ENCODE peak calls at places on chromosomes 2 and 18, in ten cellular contexts. C is transverse colon, E is IMR-90, D is right lobe of liver, L is K562, Q is tibial nerve, A is ovary, F is endothelial cell of umbilical vein, M is A549, X is uterus. H is an unnamed sample.

GRCh38 chr18:35572644-35573043 is 8.9 kb upstream of the GALNT1 start:
- DNase-seq in C (no peak), E (peak), D (no peak), L (no peak), Q (no peak), A (no peak), F (no peak), M (no peak), X (no peak), H (no peak)

GRCh38 chr2:205752924-205753323 is 70.6 kb downstream of the NRP2 start:
- DNase-seq in C (no peak), E (no peak), D (no peak), L (no peak), Q (no peak), A (no peak), F (no peak), M (no peak), X (no peak), H (no peak)

GRCh38 chr18:45871655-45872054 is 46.2 kb downstream of the SIGLEC15 start:
- DNase-seq in C (no peak), E (peak), D (no peak), L (no peak), Q (no peak), A (no peak), F (no peak), M (no peak), X (no peak), H (no peak)

GRCh38 chr2:102724553-102724952 is 37.3 kb upstream of the TMEM182 start:
- DNase-seq in C (no peak), E (no peak), D (no peak), L (no peak), Q (no peak), A (no peak), F (no peak), M (no peak), X (no peak), H (no peak)

GRCh38 chr2:234949762-234950434 is 1.9 kb upstream of the SH3BP4 start:
- DNase-seq in C (no peak), E (peak), D (no peak), L (no peak), Q (no peak), A (no peak), F (peak), M (no peak), X (no peak), H (no peak)

GRCh38 chr2:240952496-240953246 is 45.7 kb upstream of the SNED1 start:
- DNase-seq in C (no peak), E (no peak), D (no peak), L (no peak), Q (peak), A (no peak), F (no peak), M (no peak), X (no peak), H (no peak)

GRCh38 chr18:74898965-74899364 is 301.3 kb downstream of the ZNF407 start:
- DNase-seq in C (no peak), E (peak), D (no peak), L (no peak), Q (no peak), A (no peak), F (peak), M (no peak), X (no peak), H (no peak)

GRCh38 chr2:74474899-74475298 is 2.4 kb upstream of the MRPL53 start:
- DNase-seq in C (no peak), E (no peak), D (no peak), L (peak), Q (no peak), A (no peak), F (no peak), M (no peak), X (no peak), H (no peak)

GRCh38 chr2:213787869-213788268 is 503.6 kb downstream of the SPAG16 start:
- DNase-seq in C (no peak), E (no peak), D (no peak), L (no peak), Q (no peak), A (no peak), F (no peak), M (no peak), X (no peak), H (no peak)

GRCh38 chr18:14970027-14970426 is 222.1 kb downstream of the ANKRD30B start:
- DNase-seq in C (no peak), E (no peak), D (no peak), L (no peak), Q (no peak), A (no peak), F (no peak), M (no peak), X (no peak), H (peak)

GRCh38 chr2:41764919-41765318 is 282.9 kb upstream of the PKDCC start:
- DNase-seq in C (no peak), E (no peak), D (no peak), L (no peak), Q (no peak), A (no peak), F (no peak), M (no peak), X (no peak), H (no peak)

GRCh38 chr2:24009680-24010476 is at the start of gene MFSD2B:
- DNase-seq in C (no peak), E (no peak), D (no peak), L (peak), Q (no peak), A (no peak), F (no peak), M (no peak), X (no peak), H (peak)

GRCh38 chr2:54572262-54572635 is 116.1 kb downstream of the SPTBN1 start:
- DNase-seq in C (no peak), E (peak), D (no peak), L (no peak), Q (no peak), A (no peak), F (peak), M (peak), X (no peak), H (no peak)

GRCh38 chr2:54574107-54574859 is 118.2 kb downstream of the SPTBN1 start:
- DNase-seq in C (peak), E (peak), D (peak), L (peak), Q (no peak), A (no peak), F (peak), M (no peak), X (no peak), H (peak)

GRCh38 chr2:54572636-54573531 is 116.8 kb downstream of the SPTBN1 start:
- DNase-seq in C (no peak), E (peak), D (no peak), L (no peak), Q (no peak), A (no peak), F (peak), M (no peak), X (no peak), H (no peak)

GRCh38 chr2:54574860-54575247 is 118.7 kb downstream of the SPTBN1 start:
- DNase-seq in C (no peak), E (no peak), D (no peak), L (no peak), Q (no peak), A (no peak), F (no peak), M (no peak), X (no peak), H (no peak)

GRCh38 chr2:54573532-54573915 is 117.4 kb downstream of the SPTBN1 start:
- DNase-seq in C (no peak), E (no peak), D (no peak), L (no peak), Q (no peak), A (no peak), F (no peak), M (no peak), X (no peak), H (no peak)
- TF ChIP-seq POLR2A in C (no peak), E (no peak), D (no peak), L (no peak), Q (no peak), A (no peak), F (no peak), M (no peak), X (no peak), H (no peak)

GRCh38 chr2:144834954-144835633 is 315.2 kb upstream of the ZEB2 start:
- DNase-seq in C (no peak), E (peak), D (no peak), L (no peak), Q (peak), A (peak), F (peak), M (no peak), X (peak), H (no peak)
- H3K4me3 ChIP-seq in C (no peak), E (peak), D (no peak), L (no peak), Q (no peak), A (no peak), F (no peak), M (peak), X (no peak), H (no peak)

DNA sequence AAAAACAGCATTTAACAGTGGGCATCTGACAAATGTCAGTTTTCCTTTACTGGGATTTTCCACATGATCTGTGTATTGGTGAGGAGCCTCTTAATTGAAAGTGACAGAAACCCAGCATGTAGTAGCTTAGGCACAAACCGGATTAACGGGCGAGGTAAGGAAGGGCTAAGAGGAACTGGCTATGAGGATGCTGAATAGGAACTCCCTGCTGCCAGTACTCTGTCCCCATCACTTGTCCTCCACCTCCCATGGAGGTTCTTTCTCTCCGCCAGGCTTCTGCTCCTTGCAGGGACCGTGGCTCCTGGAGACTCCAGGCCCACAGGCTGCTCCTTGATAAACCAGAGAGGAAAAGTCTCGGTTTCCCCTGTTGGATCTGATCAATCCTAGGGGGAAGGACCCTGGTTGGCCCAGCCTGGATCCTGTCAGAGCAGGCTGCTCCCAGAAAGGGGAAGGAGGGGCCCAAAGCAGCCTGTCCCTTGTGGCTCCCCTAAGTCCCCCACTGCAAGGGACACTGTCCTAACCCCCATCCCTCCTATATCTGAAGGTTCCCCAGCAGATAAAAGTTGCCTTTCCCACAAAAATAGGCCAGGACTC is 10.3 kb downstream of the TEX44 start:
- DNase-seq in C (no peak), E (no peak), D (no peak), L (no peak), Q (no peak), A (no peak), F (no peak), M (no peak), X (no peak), H (no peak)
- TF ChIP-seq POLR2A in C (no peak), E (no peak), D (no peak), L (no peak), Q (no peak), A (no peak), F (no peak), M (no peak), X (no peak), H (no peak)

DNA sequence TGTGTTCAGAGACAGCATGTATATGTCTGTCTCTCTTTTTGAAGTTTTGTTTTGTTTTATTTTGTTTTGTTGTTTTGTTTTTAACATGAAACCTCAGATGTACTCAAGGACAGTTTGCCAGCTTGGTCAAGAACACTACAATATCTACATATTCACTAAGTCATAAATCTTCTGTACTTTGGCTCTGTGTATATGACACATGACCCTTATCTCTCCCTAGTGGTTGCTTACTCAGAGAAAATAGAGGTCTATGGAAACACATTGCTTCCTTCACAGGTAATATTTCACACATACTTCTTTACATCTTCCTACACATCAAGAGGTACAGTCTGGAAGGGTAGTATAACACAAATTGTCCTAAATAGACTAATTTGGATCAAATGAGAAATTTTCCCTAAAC is 312.6 kb upstream of the VRK2 start:
- DNase-seq in C (no peak), E (no peak), D (no peak), L (no peak), Q (no peak), A (no peak), F (no peak), M (no peak), X (no peak), H (no peak)
- H3K4me3 ChIP-seq in C (no peak), E (no peak), D (no peak), L (no peak), Q (no peak), A (no peak), F (no peak), M (no peak), X (no peak), H (no peak)

DNA sequence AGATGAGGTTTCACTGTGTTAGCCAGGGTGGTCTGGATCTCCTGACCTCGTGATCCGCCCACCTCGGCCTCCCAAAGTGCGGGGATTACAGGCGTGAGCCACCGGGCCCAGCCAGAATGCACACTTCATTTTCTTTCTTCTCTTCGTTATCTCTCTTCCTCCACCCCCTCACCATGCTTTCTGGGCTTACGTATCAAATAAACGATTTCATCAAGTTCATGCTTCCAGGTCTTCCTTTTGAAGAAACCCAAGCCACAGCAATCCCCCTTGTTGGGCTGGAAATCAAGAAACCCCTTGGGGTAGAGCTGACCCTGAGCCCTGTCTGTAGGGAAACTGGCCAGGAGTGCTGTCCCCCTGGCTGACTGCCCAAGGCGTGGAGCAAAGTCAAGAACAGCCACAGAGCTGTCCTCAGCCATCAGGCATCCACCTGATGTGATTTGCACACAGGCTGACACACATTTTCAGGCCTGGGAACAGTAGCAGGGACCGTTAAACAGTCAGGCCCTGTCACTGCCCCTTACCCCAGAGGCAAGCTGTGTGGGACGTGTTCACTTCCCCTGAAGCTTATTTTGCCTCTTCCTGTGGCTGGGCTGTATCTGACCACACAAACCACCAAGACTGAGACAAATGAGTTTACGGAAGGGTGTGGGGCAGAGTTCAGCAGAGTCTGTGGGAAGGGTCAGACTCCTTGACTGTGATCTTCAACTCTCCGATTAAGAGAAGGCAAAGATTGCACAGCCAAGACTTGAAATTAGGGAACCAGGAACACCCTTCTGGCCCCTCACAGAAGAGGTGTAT is 15.1 kb upstream of the NMUR1 start:
- DNase-seq in C (peak), E (peak), D (peak), L (no peak), Q (no peak), A (no peak), F (peak), M (no peak), X (no peak), H (peak)
- TF ChIP-seq POLR2A in C (no peak), E (no peak), D (no peak), L (no peak), Q (no peak), A (no peak), F (no peak), M (no peak), X (no peak), H (no peak)

GRCh38 chr2:113078350-113078839 is 10.6 kb downstream of the IL1F10 start:
- DNase-seq in C (no peak), E (no peak), D (peak), L (no peak), Q (no peak), A (no peak), F (no peak), M (no peak), X (no peak), H (no peak)
- H3K4me3 ChIP-seq in C (no peak), E (no peak), D (no peak), L (no peak), Q (no peak), A (no peak), F (no peak), M (no peak), X (no peak), H (no peak)

DNA sequence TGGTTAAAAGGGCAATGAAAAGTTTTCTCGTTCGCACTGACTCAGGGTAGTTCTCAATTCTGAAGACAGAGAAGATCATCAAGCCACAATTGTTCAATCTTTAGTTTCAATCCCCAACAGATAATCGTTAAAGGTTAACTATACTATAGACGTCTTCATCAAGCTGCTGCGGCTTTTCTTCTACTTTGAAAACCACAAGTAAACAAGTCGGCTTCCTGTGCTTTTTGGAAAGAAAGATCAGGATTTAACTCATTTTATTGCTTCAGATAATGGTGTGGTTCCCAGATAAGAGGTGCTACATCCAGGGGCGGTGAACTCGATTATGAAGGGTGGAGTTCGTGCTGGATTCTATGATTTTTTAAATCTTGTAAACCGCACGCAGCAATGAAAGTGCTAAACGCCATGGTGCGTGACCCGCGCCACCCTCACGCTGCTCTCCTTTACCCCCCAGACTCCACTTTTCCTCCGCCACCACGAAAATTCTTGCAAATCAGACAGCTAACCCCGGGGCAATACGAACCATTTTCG is 535 bp upstream of the CDCA7 start:
- DNase-seq in C (no peak), E (no peak), D (no peak), L (no peak), Q (no peak), A (no peak), F (no peak), M (peak), X (no peak), H (no peak)
- TF ChIP-seq POLR2A in C (no peak), E (no peak), D (no peak), L (no peak), Q (no peak), A (no peak), F (peak), M (no peak), X (no peak), H (no peak)

GRCh38 chr2:174844295-174844708 is 80.0 kb upstream of the CHRNA1 start:
- DNase-seq in C (no peak), E (no peak), D (no peak), L (no peak), Q (no peak), A (no peak), F (no peak), M (no peak), X (no peak), H (no peak)

GRCh38 chr2:174842496-174842895 is 78.2 kb upstream of the CHRNA1 start:
- DNase-seq in C (no peak), E (no peak), D (no peak), L (no peak), Q (no peak), A (no peak), F (no peak), M (no peak), X (no peak), H (no peak)

GRCh38 chr2:174841931-174842330 is 77.7 kb upstream of the CHRNA1 start:
- DNase-seq in C (no peak), E (no peak), D (no peak), L (no peak), Q (no peak), A (no peak), F (no peak), M (no peak), X (no peak), H (no peak)

GRCh38 chr2:174846218-174846617 is 81.9 kb upstream of the CHRNA1 start:
- DNase-seq in C (no peak), E (no peak), D (no peak), L (no peak), Q (no peak), A (no peak), F (no peak), M (no peak), X (no peak), H (no peak)

GRCh38 chr2:174846941-174847938 is 83.0 kb upstream of the CHRNA1 start:
- DNase-seq in C (no peak), E (peak), D (no peak), L (no peak), Q (no peak), A (no peak), F (peak), M (no peak), X (no peak), H (no peak)
- H3K4me3 ChIP-seq in C (no peak), E (peak), D (no peak), L (no peak), Q (peak), A (no peak), F (no peak), M (no peak), X (peak), H (no peak)

GRCh38 chr2:219218279-219219112 is at the start of gene ABCB6:
- DNase-seq in C (peak), E (peak), D (peak), L (peak), Q (peak), A (peak), F (peak), M (peak), X (peak), H (peak)
- TF ChIP-seq POLR2A in C (peak), E (no peak), D (peak), L (peak), Q (peak), A (peak), F (peak), M (peak), X (peak), H (no peak)

DNA sequence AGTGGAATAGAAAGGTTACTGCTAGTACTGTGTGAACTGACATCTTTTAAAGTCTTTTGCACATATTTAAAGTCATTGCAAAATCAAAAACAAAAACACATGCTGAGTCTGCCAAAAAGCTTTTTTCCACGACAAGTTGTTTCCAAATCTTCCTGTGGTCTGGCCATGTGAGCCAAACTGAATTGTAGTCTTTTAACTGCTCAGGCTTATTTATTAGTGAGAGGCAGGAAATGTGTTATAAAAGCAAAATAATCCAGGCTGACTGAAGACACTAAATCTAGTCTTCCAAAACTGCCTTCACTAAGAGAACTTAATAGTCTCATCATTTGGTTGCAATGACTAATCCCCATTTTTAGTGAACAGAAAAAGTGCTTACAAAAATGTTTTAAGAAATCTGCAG is 2.3 kb downstream of the KRCC1 start:
- DNase-seq in C (no peak), E (peak), D (no peak), L (no peak), Q (no peak), A (no peak), F (peak), M (no peak), X (peak), H (no peak)
- H3K4me3 ChIP-seq in C (no peak), E (no peak), D (no peak), L (no peak), Q (peak), A (no peak), F (no peak), M (no peak), X (no peak), H (no peak)